ENCODE peak calls at places on chromosomes 12 and 14, in four cellular contexts. R is RPMI8226; P is CD8-positive, alpha-beta memory T cell; V is nephron progenitor cell. H is an unnamed sample.

GRCh38 chr12:47791351-47791746 is 18.3 kb downstream of the SLC48A1 start:
- DNase-seq in P (no peak), V (no peak), R (no peak), H (no peak)

GRCh38 chr12:104695453-104696148 is 238.9 kb downstream of the CHST11 start:
- DNase-seq in R (no peak), P (peak; percentile 72), V (no peak), H (no peak)

GRCh38 chr12:95995238-95996031 is 709 bp downstream of the HAL start:
- DNase-seq in P (no peak), R (no peak), V (no peak), H (no peak)

GRCh38 chr12:49553512-49554088 is 14.3 kb downstream of the MCRS1 start:
- DNase-seq in R (peak; percentile 77), V (no peak), P (peak; percentile 46), H (no peak)

GRCh38 chr14:104926619-104927431 is 2.1 kb downstream of the PLD4 start:
- DNase-seq in P (no peak), V (no peak), R (peak; percentile 87), H (no peak)

GRCh38 chr12:122395319-122395718 is 27.1 kb downstream of the CLIP1 start:
- DNase-seq in P (no peak), R (no peak), V (no peak), H (no peak)

GRCh38 chr12:49537709-49538601 is 875 bp upstream of the KCNH3 start:
- DNase-seq in P (peak; percentile 23), R (peak; percentile 48), V (peak; percentile 56), H (peak; percentile 64)

GRCh38 chr12:32270818-32271710 is 128.3 kb upstream of the FGD4 start:
- DNase-seq in R (no peak), V (peak; percentile 26), P (no peak), H (no peak)

H was measured in H9.